ENCODE peak calls at places on chromosomes 4 and X, in eight cellular contexts. One of them, this sample, is unnamed.

GRCh38 chrX:14801136-14801535 is 71.7 kb downstream of the FANCB start:
- DNase-seq in neural progenitor cell: no peak
- DNase-seq in fibroblast of lung: peak; percentile 82
- DNase-seq in cardiac muscle cell: no peak
- DNase-seq in stomach: no peak
- DNase-seq in IMR-90: peak; percentile 19
- DNase-seq in HCT116: no peak
- DNase-seq in right atrium auricular region: no peak
- DNase-seq in this sample: peak; percentile 20

GRCh38 chrX:49166914-49167739 is 4.6 kb downstream of the MAGIX start:
- DNase-seq in neural progenitor cell: peak; percentile 20
- DNase-seq in fibroblast of lung: peak; percentile 85
- DNase-seq in cardiac muscle cell: peak; percentile 87
- DNase-seq in stomach: peak; percentile 51
- DNase-seq in IMR-90: peak; percentile 73
- DNase-seq in HCT116: no peak
- DNase-seq in right atrium auricular region: peak; percentile 87
- DNase-seq in this sample: peak; percentile 82

GRCh38 chr4:187128226-187128625 is 404.6 kb upstream of the FAT1 start:
- DNase-seq in neural progenitor cell: no peak
- DNase-seq in fibroblast of lung: peak; percentile 82
- DNase-seq in cardiac muscle cell: no peak
- DNase-seq in stomach: no peak
- DNase-seq in IMR-90: peak; percentile 41
- DNase-seq in HCT116: no peak
- DNase-seq in right atrium auricular region: no peak
- DNase-seq in this sample: peak; percentile 3

GRCh38 chr4:101169044-101170014 is 178.0 kb downstream of the PPP3CA start:
- DNase-seq in neural progenitor cell: peak; percentile 88
- DNase-seq in fibroblast of lung: peak; percentile 51
- DNase-seq in cardiac muscle cell: peak; percentile 80
- DNase-seq in stomach: peak; percentile 53
- DNase-seq in IMR-90: peak; percentile 65
- DNase-seq in HCT116: peak; percentile 84
- DNase-seq in right atrium auricular region: peak; percentile 65
- DNase-seq in this sample: peak; percentile 76

GRCh38 chr4:161252520-161253141 is 911.2 kb downstream of the FSTL5 start:
- DNase-seq in neural progenitor cell: no peak
- DNase-seq in fibroblast of lung: peak; percentile 4
- DNase-seq in cardiac muscle cell: peak; percentile 1
- DNase-seq in stomach: no peak
- DNase-seq in IMR-90: peak; percentile 0
- DNase-seq in HCT116: peak; percentile 28
- DNase-seq in right atrium auricular region: no peak
- DNase-seq in this sample: peak; percentile 2

GRCh38 chr4:187972135-187972534 is 23.4 kb upstream of the ZFP42 start:
- DNase-seq in neural progenitor cell: no peak
- DNase-seq in fibroblast of lung: no peak
- DNase-seq in cardiac muscle cell: no peak
- DNase-seq in stomach: no peak
- DNase-seq in IMR-90: peak; percentile 26
- DNase-seq in HCT116: no peak
- DNase-seq in right atrium auricular region: no peak
- DNase-seq in this sample: no peak

GRCh38 chr4:152278505-152279301 is 257.2 kb downstream of the FBXW7 start:
- DNase-seq in neural progenitor cell: no peak
- DNase-seq in fibroblast of lung: no peak
- DNase-seq in cardiac muscle cell: no peak
- DNase-seq in stomach: peak; percentile 51
- DNase-seq in IMR-90: no peak
- DNase-seq in HCT116: no peak
- DNase-seq in right atrium auricular region: no peak
- DNase-seq in this sample: no peak

GRCh38 chr4:33722800-33723511 is 2521.4 kb downstream of the ARAP2 start:
- DNase-seq in neural progenitor cell: no peak
- DNase-seq in fibroblast of lung: peak; percentile 9
- DNase-seq in cardiac muscle cell: peak; percentile 82
- DNase-seq in stomach: no peak
- DNase-seq in IMR-90: no peak
- DNase-seq in HCT116: no peak
- DNase-seq in right atrium auricular region: no peak
- DNase-seq in this sample: peak; percentile 57

GRCh38 chr4:112213091-112213490 is 18.5 kb upstream of the AP1AR start:
- DNase-seq in neural progenitor cell: no peak
- DNase-seq in fibroblast of lung: peak; percentile 2
- DNase-seq in cardiac muscle cell: peak; percentile 61
- DNase-seq in stomach: no peak
- DNase-seq in IMR-90: no peak
- DNase-seq in HCT116: no peak
- DNase-seq in right atrium auricular region: no peak
- DNase-seq in this sample: peak; percentile 33

GRCh38 chrX:1531106-1531890 is 5.7 kb downstream of the P2RY8 start:
- DNase-seq in neural progenitor cell: no peak
- DNase-seq in fibroblast of lung: no peak
- DNase-seq in cardiac muscle cell: no peak
- DNase-seq in stomach: no peak
- DNase-seq in IMR-90: no peak
- DNase-seq in HCT116: no peak
- DNase-seq in right atrium auricular region: no peak
- DNase-seq in this sample: no peak

GRCh38 chr4:151953286-151953685 is 192.5 kb upstream of the GATB start:
- DNase-seq in neural progenitor cell: no peak
- DNase-seq in fibroblast of lung: no peak
- DNase-seq in cardiac muscle cell: no peak
- DNase-seq in stomach: no peak
- DNase-seq in IMR-90: peak; percentile 3
- DNase-seq in HCT116: no peak
- DNase-seq in right atrium auricular region: no peak
- DNase-seq in this sample: no peak

GRCh38 chr4:52059372-52059771 is 8.3 kb downstream of the SPATA18 start:
- DNase-seq in neural progenitor cell: no peak
- DNase-seq in fibroblast of lung: peak; percentile 83
- DNase-seq in cardiac muscle cell: peak; percentile 95
- DNase-seq in stomach: peak; percentile 34
- DNase-seq in IMR-90: peak; percentile 46
- DNase-seq in HCT116: no peak
- DNase-seq in right atrium auricular region: no peak
- DNase-seq in this sample: peak; percentile 75

GRCh38 chrX:39012561-39013209 is 211.4 kb downstream of the MID1IP1 start:
- DNase-seq in neural progenitor cell: no peak
- DNase-seq in fibroblast of lung: peak; percentile 63
- DNase-seq in cardiac muscle cell: peak; percentile 12
- DNase-seq in stomach: no peak
- DNase-seq in IMR-90: peak; percentile 7
- DNase-seq in HCT116: no peak
- DNase-seq in right atrium auricular region: no peak
- DNase-seq in this sample: peak; percentile 34

GRCh38 chr4:113834302-113834701 is 72.8 kb upstream of the CAMK2D start:
- DNase-seq in neural progenitor cell: no peak
- DNase-seq in fibroblast of lung: no peak
- DNase-seq in cardiac muscle cell: no peak
- DNase-seq in stomach: no peak
- DNase-seq in IMR-90: no peak
- DNase-seq in HCT116: no peak
- DNase-seq in right atrium auricular region: no peak
- DNase-seq in this sample: no peak

GRCh38 chrX:148593987-148594386 is 93.6 kb downstream of the AFF2 start:
- DNase-seq in neural progenitor cell: no peak
- DNase-seq in fibroblast of lung: no peak
- DNase-seq in cardiac muscle cell: peak; percentile 8
- DNase-seq in stomach: no peak
- DNase-seq in IMR-90: no peak
- DNase-seq in HCT116: no peak
- DNase-seq in right atrium auricular region: no peak
- DNase-seq in this sample: no peak

GRCh38 chr4:107640157-107640556 is 79.9 kb downstream of the PAPSS1 start:
- DNase-seq in neural progenitor cell: no peak
- DNase-seq in fibroblast of lung: no peak
- DNase-seq in cardiac muscle cell: no peak
- DNase-seq in stomach: no peak
- DNase-seq in IMR-90: no peak
- DNase-seq in HCT116: no peak
- DNase-seq in right atrium auricular region: no peak
- DNase-seq in this sample: peak; percentile 58

GRCh38 chr4:34486964-34487363 is 1757.3 kb downstream of the ARAP2 start:
- DNase-seq in neural progenitor cell: no peak
- DNase-seq in fibroblast of lung: no peak
- DNase-seq in cardiac muscle cell: no peak
- DNase-seq in stomach: no peak
- DNase-seq in IMR-90: no peak
- DNase-seq in HCT116: no peak
- DNase-seq in right atrium auricular region: no peak
- DNase-seq in this sample: no peak

GRCh38 chr4:87949961-87950360 is 25.6 kb upstream of the SPP1 start:
- DNase-seq in neural progenitor cell: no peak
- DNase-seq in fibroblast of lung: peak; percentile 71
- DNase-seq in cardiac muscle cell: peak; percentile 17
- DNase-seq in stomach: no peak
- DNase-seq in IMR-90: peak; percentile 21
- DNase-seq in HCT116: no peak
- DNase-seq in right atrium auricular region: no peak
- DNase-seq in this sample: no peak

GRCh38 chr4:164210377-164210776 is 543.6 kb upstream of the SMIM31 start:
- DNase-seq in neural progenitor cell: no peak
- DNase-seq in fibroblast of lung: peak; percentile 13
- DNase-seq in cardiac muscle cell: no peak
- DNase-seq in stomach: no peak
- DNase-seq in IMR-90: peak; percentile 4
- DNase-seq in HCT116: no peak
- DNase-seq in right atrium auricular region: no peak
- DNase-seq in this sample: no peak

GRCh38 chr4:78592104-78592783 is 40.7 kb downstream of the ANXA3 start:
- DNase-seq in neural progenitor cell: peak; percentile 19
- DNase-seq in fibroblast of lung: no peak
- DNase-seq in cardiac muscle cell: no peak
- DNase-seq in stomach: no peak
- DNase-seq in IMR-90: no peak
- DNase-seq in HCT116: no peak
- DNase-seq in right atrium auricular region: no peak
- DNase-seq in this sample: no peak

GRCh38 chr4:107794001-107794400 is 30.7 kb upstream of the SGMS2 start:
- DNase-seq in neural progenitor cell: peak; percentile 9
- DNase-seq in fibroblast of lung: no peak
- DNase-seq in cardiac muscle cell: no peak
- DNase-seq in stomach: no peak
- DNase-seq in IMR-90: no peak
- DNase-seq in HCT116: no peak
- DNase-seq in right atrium auricular region: no peak
- DNase-seq in this sample: no peak

GRCh38 chrX:71534773-71535544 is 2.1 kb downstream of the OGT start:
- DNase-seq in neural progenitor cell: peak; percentile 32
- DNase-seq in fibroblast of lung: no peak
- DNase-seq in cardiac muscle cell: peak; percentile 7
- DNase-seq in stomach: no peak
- DNase-seq in IMR-90: no peak
- DNase-seq in HCT116: no peak
- DNase-seq in right atrium auricular region: no peak
- DNase-seq in this sample: no peak
- H3K4me3 ChIP-seq in neural progenitor cell: peak overlapping the region; percentile 72
- H3K4me3 ChIP-seq in fibroblast of lung: peak overlapping the region; percentile 97
- H3K4me3 ChIP-seq in cardiac muscle cell: peak overlapping the region; percentile 65
- H3K4me3 ChIP-seq in stomach: peak overlapping the region; percentile 67
- H3K4me3 ChIP-seq in IMR-90: peak overlapping the region; percentile 81
- H3K4me3 ChIP-seq in HCT116: peak overlapping the region; percentile 86
- H3K4me3 ChIP-seq in right atrium auricular region: peak overlapping the region; percentile 57
- H3K4me3 ChIP-seq in this sample: peak overlapping the region; percentile 95

GRCh38 chr4:14768449-14768848 is 233.8 kb upstream of the CPEB2 start:
- DNase-seq in neural progenitor cell: no peak
- DNase-seq in fibroblast of lung: no peak
- DNase-seq in cardiac muscle cell: no peak
- DNase-seq in stomach: no peak
- DNase-seq in IMR-90: no peak
- DNase-seq in HCT116: no peak
- DNase-seq in right atrium auricular region: no peak
- DNase-seq in this sample: no peak

GRCh38 chr4:14772388-14772787 is 229.9 kb upstream of the CPEB2 start:
- DNase-seq in neural progenitor cell: no peak
- DNase-seq in fibroblast of lung: no peak
- DNase-seq in cardiac muscle cell: no peak
- DNase-seq in stomach: no peak
- DNase-seq in IMR-90: no peak
- DNase-seq in HCT116: no peak
- DNase-seq in right atrium auricular region: no peak
- DNase-seq in this sample: no peak

GRCh38 chr4:14771091-14771490 is 231.2 kb upstream of the CPEB2 start:
- DNase-seq in neural progenitor cell: no peak
- DNase-seq in fibroblast of lung: no peak
- DNase-seq in cardiac muscle cell: no peak
- DNase-seq in stomach: no peak
- DNase-seq in IMR-90: no peak
- DNase-seq in HCT116: no peak
- DNase-seq in right atrium auricular region: no peak
- DNase-seq in this sample: no peak

GRCh38 chr4:14770025-14770424 is 232.3 kb upstream of the CPEB2 start:
- DNase-seq in neural progenitor cell: no peak
- DNase-seq in fibroblast of lung: no peak
- DNase-seq in cardiac muscle cell: no peak
- DNase-seq in stomach: no peak
- DNase-seq in IMR-90: no peak
- DNase-seq in HCT116: no peak
- DNase-seq in right atrium auricular region: no peak
- DNase-seq in this sample: no peak

GRCh38 chr4:14771504-14772175 is 230.6 kb upstream of the CPEB2 start:
- DNase-seq in neural progenitor cell: no peak
- DNase-seq in fibroblast of lung: no peak
- DNase-seq in cardiac muscle cell: no peak
- DNase-seq in stomach: no peak
- DNase-seq in IMR-90: no peak
- DNase-seq in HCT116: no peak
- DNase-seq in right atrium auricular region: no peak
- DNase-seq in this sample: no peak
- TF ChIP-seq CTCF in neural progenitor cell: no peak
- TF ChIP-seq CTCF in fibroblast of lung: no peak
- TF ChIP-seq CTCF in cardiac muscle cell: no peak
- TF ChIP-seq CTCF in stomach: no peak
- TF ChIP-seq CTCF in IMR-90: no peak
- TF ChIP-seq CTCF in HCT116: no peak
- TF ChIP-seq CTCF in right atrium auricular region: no peak
- TF ChIP-seq CTCF in this sample: no peak

DNA sequence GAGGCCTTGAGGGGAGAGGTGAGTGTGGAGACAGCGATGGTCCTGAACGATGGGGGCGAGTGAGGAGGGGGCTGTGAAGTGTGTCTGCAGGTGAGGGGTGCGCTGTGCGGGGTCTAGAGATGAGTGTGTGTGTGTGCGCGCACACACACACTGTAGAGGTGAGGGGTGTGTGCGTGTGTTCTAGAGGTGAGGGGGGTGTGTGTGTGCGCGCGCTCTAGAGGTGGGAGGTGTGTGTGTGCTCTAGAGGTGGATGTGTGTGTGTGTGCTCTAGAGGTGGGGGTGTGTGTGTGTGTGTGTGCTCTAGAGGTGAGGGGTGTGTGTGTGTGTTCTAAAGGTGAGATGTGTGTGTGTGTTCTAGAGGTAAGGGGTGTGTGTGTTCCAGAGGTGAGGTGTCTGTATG is 574 bp downstream of the BST1 start:
- DNase-seq in neural progenitor cell: no peak
- DNase-seq in fibroblast of lung: no peak
- DNase-seq in cardiac muscle cell: no peak
- DNase-seq in stomach: no peak
- DNase-seq in IMR-90: no peak
- DNase-seq in HCT116: no peak
- DNase-seq in right atrium auricular region: no peak
- DNase-seq in this sample: no peak
- H3K4me3 ChIP-seq in neural progenitor cell: no peak overlapping the region
- H3K4me3 ChIP-seq in fibroblast of lung: no peak overlapping the region
- H3K4me3 ChIP-seq in cardiac muscle cell: no peak overlapping the region
- H3K4me3 ChIP-seq in stomach: peak overlapping the region; percentile 57
- H3K4me3 ChIP-seq in IMR-90: peak overlapping the region; percentile 39
- H3K4me3 ChIP-seq in HCT116: no peak overlapping the region
- H3K4me3 ChIP-seq in right atrium auricular region: peak overlapping the region; percentile 39
- H3K4me3 ChIP-seq in this sample: peak overlapping the region; percentile 61

GRCh38 chr4:6105311-6105911 is 87.2 kb upstream of the C4orf50 start:
- DNase-seq in neural progenitor cell: no peak
- DNase-seq in fibroblast of lung: no peak
- DNase-seq in cardiac muscle cell: no peak
- DNase-seq in stomach: peak; percentile 15
- DNase-seq in IMR-90: no peak
- DNase-seq in HCT116: no peak
- DNase-seq in right atrium auricular region: no peak
- DNase-seq in this sample: no peak
- TF ChIP-seq CTCF in neural progenitor cell: no peak
- TF ChIP-seq CTCF in fibroblast of lung: no peak
- TF ChIP-seq CTCF in cardiac muscle cell: no peak
- TF ChIP-seq CTCF in stomach: no peak
- TF ChIP-seq CTCF in IMR-90: no peak
- TF ChIP-seq CTCF in HCT116: no peak
- TF ChIP-seq CTCF in right atrium auricular region: no peak
- TF ChIP-seq CTCF in this sample: no peak

This sample was measured in fibroblast of villous mesenchyme.